ENCODE peak calls at places on chromosome 15, in ten cellular contexts. D is pons, K is mesenteric fat pad, P is MCF 10A, G is caudate nucleus, A is left ventricle myocardium superior, C is head of caudate nucleus, Y is NCI-H748 treated with DMSO at 0.1 percent for 48 hours, H is activated T-helper 1 cell treated with Interleukin-2 at 50 U/mL for 16 hours, V is foreskin keratinocyte. O is an unnamed sample.

GRCh38 chr15:86384191-86384590 is 304.5 kb downstream of the AGBL1 start:
- DNase-seq in D (no peak), K (no peak), P (no peak), G (no peak), A (no peak), C (peak), Y (no peak), H (no peak), V (no peak), O (no peak)

GRCh38 chr15:76991048-76991447 is 3.9 kb upstream of the PSTPIP1 start:
- DNase-seq in D (no peak), K (peak), P (no peak), G (no peak), A (no peak), C (no peak), Y (no peak), H (no peak), V (no peak), O (no peak)

GRCh38 chr15:39084683-39085530 is 496.0 kb upstream of the THBS1 start:
- DNase-seq in D (no peak), K (no peak), P (peak), G (no peak), A (peak), C (peak), Y (no peak), H (no peak), V (no peak), O (no peak)

GRCh38 chr15:90178468-90179435 is 22.4 kb upstream of the SEMA4B start:
- DNase-seq in D (no peak), K (no peak), P (no peak), G (no peak), A (no peak), C (no peak), Y (no peak), H (no peak), V (no peak), O (no peak)

GRCh38 chr15:88618686-88619085 is 2.5 kb upstream of the AEN start:
- DNase-seq in D (no peak), K (no peak), P (no peak), G (no peak), A (no peak), C (no peak), Y (no peak), H (no peak), V (no peak), O (no peak)

GRCh38 chr15:101522091-101522490 is 32.6 kb upstream of the PCSK6 start:
- DNase-seq in D (no peak), K (no peak), P (no peak), G (no peak), A (no peak), C (no peak), Y (no peak), H (no peak), V (no peak), O (no peak)

GRCh38 chr15:47326934-47327333 is 390.4 kb upstream of the SEMA6D start:
- DNase-seq in D (no peak), K (no peak), P (no peak), G (no peak), A (no peak), C (no peak), Y (no peak), H (no peak), V (no peak), O (no peak)

GRCh38 chr15:72559781-72560180 is 85.7 kb downstream of the ARIH1 start:
- DNase-seq in D (no peak), K (no peak), P (no peak), G (no peak), A (no peak), C (no peak), Y (no peak), H (no peak), V (no peak), O (no peak)

GRCh38 chr15:80061581-80061980 is 2.1 kb downstream of the ZFAND6 start:
- DNase-seq in D (no peak), K (no peak), P (peak), G (no peak), A (no peak), C (no peak), Y (no peak), H (no peak), V (no peak), O (no peak)

GRCh38 chr15:36755341-36755740 is 175.9 kb downstream of the CDIN1 start:
- DNase-seq in D (no peak), K (no peak), P (no peak), G (no peak), A (no peak), C (no peak), Y (peak), H (no peak), V (peak), O (no peak)

GRCh38 chr15:64443016-64443415 is 17.4 kb upstream of the ZNF609 start:
- DNase-seq in D (no peak), K (no peak), P (no peak), G (no peak), A (no peak), C (no peak), Y (no peak), H (no peak), V (no peak), O (no peak)

GRCh38 chr15:67916565-67916964 is 76.7 kb upstream of the RNU6-1 start:
- DNase-seq in D (no peak), K (no peak), P (no peak), G (no peak), A (no peak), C (no peak), Y (no peak), H (no peak), V (no peak), O (no peak)

GRCh38 chr15:96889734-96890480 is 559.4 kb downstream of the NR2F2 start:
- DNase-seq in D (no peak), K (no peak), P (peak), G (no peak), A (no peak), C (no peak), Y (no peak), H (no peak), V (no peak), O (no peak)

GRCh38 chr15:43769584-43770228 is 7.1 kb downstream of the ELL3 start:
- DNase-seq in D (peak), K (no peak), P (peak), G (no peak), A (peak), C (peak), Y (peak), H (peak), V (no peak), O (peak)

GRCh38 chr15:90006217-90007088 is 5.3 kb downstream of the ZNF710 start:
- DNase-seq in D (no peak), K (no peak), P (no peak), G (no peak), A (no peak), C (no peak), Y (no peak), H (no peak), V (no peak), O (no peak)

GRCh38 chr15:101578443-101578894 is 73.7 kb downstream of the TM2D3 start:
- DNase-seq in D (peak), K (no peak), P (peak), G (no peak), A (peak), C (peak), Y (no peak), H (no peak), V (no peak), O (no peak)

GRCh38 chr15:28021281-28022039 is 77.7 kb downstream of the OCA2 start:
- DNase-seq in D (peak), K (peak), P (no peak), G (no peak), A (peak), C (peak), Y (peak), H (no peak), V (peak), O (peak)

GRCh38 chr15:25235391-25235790 is 203.4 kb downstream of the UBE3A start:
- DNase-seq in D (no peak), K (no peak), P (no peak), G (no peak), A (no peak), C (no peak), Y (no peak), H (no peak), V (no peak), O (no peak)

GRCh38 chr15:24901409-24901808 is 53.4 kb upstream of the SNRPN start:
- DNase-seq in D (no peak), K (no peak), P (no peak), G (no peak), A (no peak), C (no peak), Y (no peak), H (no peak), V (no peak), O (no peak)

GRCh38 chr15:26561994-26562730 is 210.7 kb downstream of the GABRB3 start:
- DNase-seq in D (no peak), K (no peak), P (no peak), G (no peak), A (peak), C (peak), Y (no peak), H (no peak), V (no peak), O (no peak)

GRCh38 chr15:82183121-82184031 is 79.2 kb downstream of the EFL1 start:
- DNase-seq in D (peak), K (no peak), P (peak), G (no peak), A (no peak), C (no peak), Y (no peak), H (no peak), V (no peak), O (no peak)

GRCh38 chr15:69789648-69790393 is 307.9 kb downstream of the TLE3 start:
- DNase-seq in D (no peak), K (no peak), P (no peak), G (no peak), A (no peak), C (no peak), Y (no peak), H (no peak), V (no peak), O (no peak)

GRCh38 chr15:66879511-66879910 is 177.5 kb downstream of the SMAD6 start:
- DNase-seq in D (no peak), K (no peak), P (no peak), G (no peak), A (no peak), C (peak), Y (no peak), H (no peak), V (no peak), O (no peak)

GRCh38 chr15:29242466-29243242 is 27.0 kb downstream of the NSMCE3 start:
- DNase-seq in D (peak), K (no peak), P (no peak), G (no peak), A (no peak), C (peak), Y (no peak), H (no peak), V (no peak), O (no peak)

O was measured in RWPE1.